ENCODE peak calls at places on chromosomes 12 and 14, in five cellular contexts. C is Kasumi-1, I is lower leg skin, U is hepatocyte, Z is HCT116. B is an unnamed sample.

GRCh38 chr14:52992236-52992635 is 41.4 kb upstream of the FERMT2 start:
- DNase-seq in U (no peak), I (no peak), C (no peak), Z (no peak), B (no peak)

GRCh38 chr14:52220924-52221802 is 46.3 kb upstream of the PTGDR start:
- DNase-seq in Z (no peak), U (no peak), I (no peak), C (peak; percentile 17), B (no peak)

GRCh38 chr14:102774391-102775153 is 2.7 kb upstream of the TRAF3 start:
- DNase-seq in C (peak; percentile 91), I (no peak), U (peak; percentile 84), Z (no peak), B (peak; percentile 76)

GRCh38 chr14:89027097-89027740 is 202.8 kb downstream of the TTC8 start:
- DNase-seq in U (peak; percentile 82), C (peak; percentile 32), Z (peak; percentile 13), I (peak; percentile 87), B (peak; percentile 51)

GRCh38 chr12:120497524-120498150 is 1.7 kb downstream of the DYNLL1 start:
- DNase-seq in C (no peak), I (no peak), U (no peak), Z (no peak), B (no peak)

GRCh38 chr14:22824711-22825359 is 4.9 kb upstream of the MRPL52 start:
- DNase-seq in C (peak; percentile 31), Z (peak; percentile 53), U (peak; percentile 75), I (peak; percentile 82), B (peak; percentile 60)

GRCh38 chr14:61280526-61281185 is 482 bp downstream of the TMEM30B start:
- DNase-seq in U (peak; percentile 66), I (peak; percentile 92), Z (no peak), C (no peak), B (no peak)

GRCh38 chr12:46675736-46676135 is 150.1 kb downstream of the SLC38A4 start:
- DNase-seq in I (peak; percentile 87), Z (no peak), U (peak; percentile 50), C (peak; percentile 69), B (peak; percentile 45)

GRCh38 chr12:132401982-132402381 is 72.6 kb upstream of the GALNT9 start:
- DNase-seq in C (no peak), Z (no peak), U (no peak), I (no peak), B (no peak)

GRCh38 chr12:85036241-85036707 is at the start of the genes LRRIQ1 and TSPAN19:
- DNase-seq in Z (peak; percentile 70), C (no peak), I (peak; percentile 77), U (peak; percentile 91), B (no peak)

GRCh38 chr14:101398011-101398410 is 163.3 kb upstream of the DIO3 start:
- DNase-seq in C (no peak), I (no peak), U (no peak), Z (no peak), B (no peak)

GRCh38 chr14:100536141-100536540 is 51.1 kb downstream of the BEGAIN start:
- DNase-seq in I (peak; percentile 76), Z (no peak), U (no peak), C (no peak), B (no peak)

GRCh38 chr14:31269599-31270195 is 62.1 kb upstream of the HECTD1 start:
- DNase-seq in Z (no peak), C (no peak), U (no peak), I (no peak), B (no peak)

GRCh38 chr14:100436745-100437406 is 113.7 kb downstream of the SLC25A47 start:
- DNase-seq in C (no peak), U (no peak), Z (no peak), I (peak; percentile 45), B (no peak)

GRCh38 chr12:6430124-6430989 is 14.4 kb upstream of the CD27 start:
- DNase-seq in C (no peak), I (peak; percentile 97), Z (peak; percentile 76), U (peak; percentile 77), B (peak; percentile 96)

GRCh38 chr14:63727231-63727735 is 582 bp downstream of the SGPP1 start:
- DNase-seq in Z (no peak), I (peak; percentile 88), U (peak; percentile 66), C (no peak), B (no peak)

GRCh38 chr12:114316076-114316475 is 89.9 kb downstream of the TBX5 start:
- DNase-seq in I (no peak), Z (no peak), C (no peak), U (no peak), B (no peak)

GRCh38 chr12:42565001-42565400 is 24.5 kb downstream of the PRICKLE1 start:
- DNase-seq in Z (no peak), U (no peak), I (no peak), C (no peak), B (no peak)

GRCh38 chr14:28348797-28349196 is 417.8 kb upstream of the FOXG1 start:
- DNase-seq in U (no peak), I (peak; percentile 63), Z (no peak), C (no peak), B (no peak)

GRCh38 chr12:6967548-6968100 is 2.8 kb downstream of the PHB2 start:
- DNase-seq in Z (no peak), I (peak; percentile 75), C (no peak), U (no peak), B (no peak)

GRCh38 chr14:63454863-63455622 is 88.1 kb downstream of the PPP2R5E start:
- DNase-seq in U (no peak), C (peak; percentile 45), Z (no peak), I (no peak), B (peak; percentile 21)

GRCh38 chr12:12592930-12593329 is 18.7 kb upstream of the CREBL2 start:
- DNase-seq in C (no peak), Z (no peak), U (peak; percentile 39), I (no peak), B (no peak)

GRCh38 chr14:55762595-55763232 is 182.7 kb downstream of the KTN1 start:
- DNase-seq in Z (no peak), C (no peak), U (no peak), I (no peak), B (no peak)

GRCh38 chr12:91778938-91779400 is 366.7 kb downstream of the BTG1 start:
- DNase-seq in C (no peak), I (no peak), U (peak; percentile 85), Z (peak; percentile 98), B (peak; percentile 82)

GRCh38 chr12:15590180-15590826 is 198.9 kb downstream of the EPS8 start:
- DNase-seq in I (no peak), Z (peak; percentile 60), C (peak; percentile 53), U (peak; percentile 78), B (peak; percentile 65)

GRCh38 chr12:40253936-40254335 is 29.1 kb downstream of the LRRK2 start:
- DNase-seq in I (no peak), U (no peak), Z (no peak), C (no peak), B (no peak)

GRCh38 chr14:69848903-69849391 is 30.3 kb upstream of the SMOC1 start:
- DNase-seq in C (no peak), I (no peak), Z (no peak), U (no peak), B (no peak)

GRCh38 chr12:98355322-98355721 is 160.1 kb upstream of the TMPO start:
- DNase-seq in I (no peak), C (no peak), U (no peak), Z (no peak), B (no peak)

GRCh38 chr12:82522285-82522684 is 164.0 kb downstream of the METTL25 start:
- DNase-seq in Z (no peak), C (no peak), U (no peak), I (no peak), B (no peak)

GRCh38 chr12:93812616-93813015 is 135.4 kb downstream of the CRADD start:
- DNase-seq in I (no peak), U (no peak), C (no peak), Z (no peak), B (no peak)

GRCh38 chr14:63452796-63453195 is 90.4 kb downstream of the PPP2R5E start:
- DNase-seq in Z (no peak), C (no peak), I (no peak), U (no peak), B (no peak)

GRCh38 chr12:132474237-132474741 is 15.7 kb upstream of the FBRSL1 start:
- DNase-seq in C (no peak), I (no peak), U (no peak), Z (no peak), B (no peak)

GRCh38 chr14:91246051-91246852 is 1.7 kb upstream of the GPR68 start:
- DNase-seq in C (no peak), Z (no peak), I (no peak), U (no peak), B (no peak)

B was measured in NB4.